ENCODE peak calls at places on chromosomes 3 and 15, in ten cellular contexts. U is keratinocyte, A is tibial nerve, M is GM12865, T is cardiac fibroblast, C is fibroblast of pulmonary artery, D is adrenal gland, R is HFF-Myc, Z is bronchial epithelial cell, N is body of pancreas. G is an unnamed sample.

GRCh38 chr3:106120334-106120733 is 251.5 kb upstream of the CBLB start:
- DNase-seq in U (no peak), A (no peak), M (no peak), T (peak), C (peak), D (no peak), R (no peak), Z (peak), N (no peak), G (no peak)

GRCh38 chr3:37372669-37373068 is 198.3 kb upstream of the LRRFIP2 start:
- DNase-seq in U (no peak), A (no peak), M (no peak), T (no peak), C (no peak), D (no peak), R (no peak), Z (no peak), N (no peak), G (no peak)

GRCh38 chr3:128807186-128807830 is 72.1 kb upstream of the ACAD9 start:
- DNase-seq in U (no peak), A (no peak), M (no peak), T (no peak), C (no peak), D (no peak), R (no peak), Z (peak), N (no peak), G (no peak)

GRCh38 chr3:127732879-127733350 is 60.2 kb downstream of the ABTB1 start:
- DNase-seq in U (no peak), A (no peak), M (peak), T (no peak), C (no peak), D (no peak), R (no peak), Z (no peak), N (no peak), G (no peak)

GRCh38 chr15:45121020-45121419 is 6.9 kb downstream of the DUOXA2 start:
- DNase-seq in U (no peak), A (no peak), M (peak), T (no peak), C (no peak), D (no peak), R (no peak), Z (no peak), N (no peak), G (no peak)

GRCh38 chr15:58486564-58486963 is 54.8 kb downstream of the LIPC start:
- DNase-seq in U (no peak), A (no peak), M (no peak), T (no peak), C (no peak), D (no peak), R (no peak), Z (no peak), N (no peak), G (no peak)

GRCh38 chr15:52227456-52227855 is 36.3 kb upstream of the GNB5 start:
- DNase-seq in U (peak), A (peak), M (peak), T (peak), C (peak), D (peak), R (peak), Z (peak), N (peak), G (peak)

GRCh38 chr15:68616397-68616796 is 37.6 kb downstream of the CORO2B start:
- DNase-seq in U (no peak), A (no peak), M (no peak), T (no peak), C (no peak), D (no peak), R (no peak), Z (no peak), N (no peak), G (no peak)

GRCh38 chr15:69602095-69602494 is 149.5 kb downstream of the RPLP1 start:
- DNase-seq in U (no peak), A (no peak), M (no peak), T (no peak), C (no peak), D (no peak), R (no peak), Z (no peak), N (no peak), G (no peak)

GRCh38 chr3:120449701-120450216 is 1.0 kb downstream of the FSTL1 start:
- DNase-seq in U (no peak), A (peak), M (no peak), T (peak), C (peak), D (no peak), R (no peak), Z (no peak), N (no peak), G (peak)

GRCh38 chr3:12993022-12993622 is 80.1 kb downstream of the IQSEC1 start:
- DNase-seq in U (no peak), A (no peak), M (no peak), T (peak), C (no peak), D (peak), R (no peak), Z (no peak), N (peak), G (no peak)

GRCh38 chr15:33068531-33068990 is 126.0 kb downstream of the FMN1 start:
- DNase-seq in U (peak), A (no peak), M (no peak), T (peak), C (no peak), D (no peak), R (peak), Z (peak), N (peak), G (peak)

GRCh38 chr3:81425198-81425868 is 336.1 kb downstream of the GBE1 start:
- DNase-seq in U (no peak), A (no peak), M (no peak), T (peak), C (peak), D (no peak), R (peak), Z (peak), N (no peak), G (no peak)

GRCh38 chr3:177358968-177359600 is 161.8 kb upstream of the TBL1XR1 start:
- DNase-seq in U (no peak), A (peak), M (peak), T (no peak), C (peak), D (peak), R (no peak), Z (peak), N (peak), G (no peak)

GRCh38 chr3:196968233-196969000 is at the start of gene PIGZ:
- DNase-seq in U (no peak), A (no peak), M (peak), T (peak), C (peak), D (no peak), R (no peak), Z (no peak), N (no peak), G (no peak)

GRCh38 chr3:159803444-159803843 is 185.2 kb upstream of the IL12A start:
- DNase-seq in U (no peak), A (no peak), M (no peak), T (no peak), C (no peak), D (no peak), R (no peak), Z (no peak), N (no peak), G (no peak)

GRCh38 chr3:51343918-51344687 is 41.0 kb upstream of the MANF start:
- DNase-seq in U (no peak), A (peak), M (no peak), T (peak), C (peak), D (no peak), R (no peak), Z (peak), N (no peak), G (peak)

GRCh38 chr3:128226794-128227399 is 73.6 kb downstream of the EEFSEC start:
- DNase-seq in U (no peak), A (no peak), M (peak), T (peak), C (peak), D (peak), R (no peak), Z (no peak), N (peak), G (no peak)

GRCh38 chr3:138818175-138818574 is 16.6 kb downstream of the PIK3CB start:
- DNase-seq in U (no peak), A (no peak), M (no peak), T (no peak), C (no peak), D (no peak), R (no peak), Z (no peak), N (no peak), G (no peak)

GRCh38 chr15:35912196-35912595 is 366.2 kb upstream of the DPH6 start:
- DNase-seq in U (no peak), A (no peak), M (no peak), T (peak), C (peak), D (no peak), R (no peak), Z (peak), N (no peak), G (no peak)

GRCh38 chr3:66795365-66795764 is 202.7 kb upstream of the KBTBD8 start:
- DNase-seq in U (no peak), A (no peak), M (no peak), T (no peak), C (no peak), D (no peak), R (no peak), Z (no peak), N (no peak), G (no peak)

GRCh38 chr3:83849331-83849730 is 1109.5 kb upstream of the CADM2 start:
- DNase-seq in U (no peak), A (no peak), M (no peak), T (no peak), C (no peak), D (no peak), R (no peak), Z (no peak), N (no peak), G (no peak)

GRCh38 chr3:88041005-88041404 is 17.8 kb downstream of the CGGBP1 start:
- DNase-seq in U (no peak), A (no peak), M (no peak), T (no peak), C (no peak), D (no peak), R (no peak), Z (no peak), N (no peak), G (no peak)

GRCh38 chr3:33202581-33203457 is 15.8 kb downstream of the SUSD5 start:
- DNase-seq in U (no peak), A (no peak), M (no peak), T (no peak), C (no peak), D (no peak), R (no peak), Z (no peak), N (no peak), G (no peak)

GRCh38 chr3:146974001-146974400 is 368.9 kb upstream of the PLSCR5 start:
- DNase-seq in U (no peak), A (no peak), M (no peak), T (no peak), C (no peak), D (no peak), R (no peak), Z (no peak), N (no peak), G (no peak)

GRCh38 chr15:92164327-92165000 is 229.2 kb upstream of the ST8SIA2 start:
- DNase-seq in U (no peak), A (no peak), M (no peak), T (peak), C (peak), D (no peak), R (no peak), Z (no peak), N (peak), G (peak)

GRCh38 chr3:39135170-39135805 is 18.1 kb downstream of the CSRNP1 start:
- DNase-seq in U (no peak), A (no peak), M (no peak), T (no peak), C (no peak), D (no peak), R (no peak), Z (no peak), N (no peak), G (no peak)

GRCh38 chr3:131535131-131535530 is 32.4 kb upstream of the MRPL3 start:
- DNase-seq in U (no peak), A (no peak), M (no peak), T (peak), C (peak), D (no peak), R (no peak), Z (peak), N (no peak), G (peak)

GRCh38 chr3:16332904-16333426 is 68.0 kb downstream of the OXNAD1 start:
- DNase-seq in U (no peak), A (no peak), M (no peak), T (peak), C (peak), D (no peak), R (no peak), Z (no peak), N (no peak), G (peak)

GRCh38 chr3:179853176-179853575 is 183.6 kb downstream of the PEX5L start:
- DNase-seq in U (no peak), A (no peak), M (peak), T (peak), C (peak), D (no peak), R (no peak), Z (no peak), N (no peak), G (no peak)

GRCh38 chr3:179852117-179852886 is 184.4 kb downstream of the PEX5L start:
- DNase-seq in U (no peak), A (no peak), M (peak), T (peak), C (peak), D (no peak), R (no peak), Z (peak), N (no peak), G (no peak)
- TF ChIP-seq CTCF in U (no peak), A (no peak), M (no peak), T (no peak), C (peak), D (no peak), R (peak), Z (no peak), N (no peak), G (no peak)

DNA sequence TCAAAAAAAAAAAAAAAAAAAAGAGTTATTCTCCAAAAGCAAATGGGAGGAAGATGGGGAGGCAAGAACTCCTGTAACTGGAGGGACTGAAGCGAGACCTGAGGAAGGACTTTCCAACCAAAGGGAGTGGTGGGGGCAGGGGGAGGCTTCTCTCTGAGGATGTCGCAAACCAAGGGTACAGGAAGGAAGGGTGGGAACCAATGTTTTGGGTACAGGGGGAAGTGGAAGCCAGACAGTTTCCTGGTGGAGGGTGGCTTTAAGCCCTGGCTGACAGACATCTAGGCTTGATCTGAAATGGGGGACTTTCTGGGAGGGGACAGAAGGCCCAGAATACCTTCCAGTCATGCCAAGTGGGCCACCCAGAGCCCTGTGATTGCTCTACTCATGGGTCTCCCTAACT is 27.0 kb downstream of the VIPR1 start:
- DNase-seq in U (no peak), A (peak), M (no peak), T (no peak), C (no peak), D (no peak), R (no peak), Z (no peak), N (peak), G (no peak)
- H3K4me3 ChIP-seq in U (no peak), A (no peak), M (no peak), T (no peak), C (no peak), D (no peak), R (no peak), Z (no peak), N (no peak), G (no peak)

GRCh38 chr3:193190387-193190786 is 50.6 kb upstream of the PLAAT1 start:
- DNase-seq in U (no peak), A (peak), M (peak), T (peak), C (peak), D (peak), R (no peak), Z (peak), N (peak), G (no peak)
- TF ChIP-seq CTCF in U (peak), A (peak), M (peak), T (no peak), C (peak), D (peak), R (peak), Z (peak), N (peak), G (no peak)

GRCh38 chr15:101006931-101007687 is 88.0 kb downstream of the LRRK1 start:
- DNase-seq in U (peak), A (peak), M (peak), T (peak), C (peak), D (peak), R (peak), Z (peak), N (peak), G (no peak)
- H3K4me3 ChIP-seq in U (no peak), A (peak), M (no peak), T (no peak), C (no peak), D (no peak), R (no peak), Z (no peak), N (no peak), G (no peak)

DNA sequence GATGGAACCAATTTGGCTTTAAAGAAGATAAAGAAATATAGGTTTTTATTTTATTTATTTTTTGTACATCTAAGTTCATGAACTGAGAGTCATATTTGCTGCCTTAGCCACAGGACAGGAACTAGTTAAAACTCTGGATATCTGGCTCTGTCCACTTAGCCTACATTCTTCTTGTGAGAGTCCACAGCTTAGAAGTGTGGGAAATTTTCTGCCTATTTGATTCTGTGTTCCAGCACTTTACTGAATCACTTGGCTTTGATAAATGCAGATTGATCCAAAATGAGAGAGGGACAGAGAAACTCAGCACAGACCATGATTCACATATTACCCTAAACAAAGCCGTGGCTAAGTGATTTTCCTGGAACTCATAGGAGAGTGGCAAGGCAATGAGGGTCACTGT is 87.4 kb upstream of the CADPS start:
- DNase-seq in U (no peak), A (no peak), M (no peak), T (no peak), C (no peak), D (no peak), R (no peak), Z (no peak), N (no peak), G (no peak)
- TF ChIP-seq CTCF in U (no peak), A (no peak), M (no peak), T (no peak), C (no peak), D (no peak), R (no peak), Z (no peak), N (no peak), G (no peak)

GRCh38 chr3:123421353-123422174 is 27.3 kb downstream of the ADCY5 start:
- DNase-seq in U (no peak), A (peak), M (peak), T (peak), C (peak), D (peak), R (no peak), Z (no peak), N (peak), G (no peak)
- H3K4me3 ChIP-seq in U (no peak), A (no peak), M (no peak), T (no peak), C (no peak), D (no peak), R (no peak), Z (no peak), N (no peak), G (no peak)

DNA sequence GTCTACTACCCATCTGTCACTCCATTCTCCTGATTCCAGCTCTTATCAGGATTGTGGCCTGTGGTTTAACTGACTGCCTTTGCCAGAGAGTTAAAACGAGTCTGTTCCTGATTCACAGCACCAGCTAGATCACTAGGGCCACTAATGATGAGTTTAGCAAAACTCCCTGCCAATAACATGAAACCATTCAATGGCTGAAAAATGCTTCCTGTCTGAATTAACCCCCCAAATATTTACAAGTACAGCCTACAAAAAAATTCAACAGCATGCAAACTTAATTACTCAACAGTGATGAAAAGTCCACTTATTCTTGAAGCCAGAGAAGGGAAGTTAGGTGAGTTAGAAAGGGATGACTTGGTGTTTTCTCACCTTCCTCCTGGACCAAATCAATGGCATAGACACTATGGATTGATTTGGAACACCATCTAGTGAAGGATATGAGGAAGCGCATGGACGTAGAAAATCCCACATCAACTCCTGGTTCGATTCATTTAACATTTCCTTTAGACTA is 141.4 kb downstream of the TGFBR2 start:
- DNase-seq in U (peak), A (peak), M (no peak), T (peak), C (peak), D (no peak), R (peak), Z (peak), N (no peak), G (no peak)
- TF ChIP-seq CTCF in U (peak), A (peak), M (no peak), T (peak), C (peak), D (peak), R (peak), Z (peak), N (peak), G (peak)

GRCh38 chr3:4311496-4311895 is 8.3 kb downstream of the SETMAR start:
- DNase-seq in U (no peak), A (no peak), M (no peak), T (no peak), C (no peak), D (no peak), R (no peak), Z (no peak), N (no peak), G (no peak)
- H3K4me3 ChIP-seq in U (no peak), A (no peak), M (no peak), T (no peak), C (no peak), D (no peak), R (no peak), Z (no peak), N (no peak), G (no peak)